ENCODE peak calls at places on chromosomes 13 and 19, in eight cellular contexts. One of them, this sample, is unnamed.
A peak's percentile ranks its signal among the peaks of the same experiment; 100 is the strongest.

GRCh38 chr13:73893833-73894232 is 240.4 kb downstream of the KLF12 start:
- DNase-seq in stimulated activated CD4-positive, alpha-beta T cell treated with anti-CD3 and anti-CD28 coated beads, Interleukin-15, amount 100 ng/mL, for 24 hours: no peak
- DNase-seq in left ventricle myocardium inferior: no peak
- DNase-seq in stimulated activated CD8-positive, alpha-beta memory T cell treated with anti-CD3 and anti-CD28 coated beads, Interleukin-15, amount 100 ng/mL, for 4 hours: no peak
- DNase-seq in activated T-helper 1 cell treated with Interleukin-2 at 50 U/mL for 16 hours: no peak
- DNase-seq in NAMALWA: no peak
- DNase-seq in naive thymus-derived CD8-positive, alpha-beta T cell: no peak
- DNase-seq in uterus: no peak
- DNase-seq in this sample: no peak

GRCh38 chr13:27415116-27415515 is 9.3 kb upstream of the GTF3A start:
- DNase-seq in stimulated activated CD4-positive, alpha-beta T cell treated with anti-CD3 and anti-CD28 coated beads, Interleukin-15, amount 100 ng/mL, for 24 hours: no peak
- DNase-seq in left ventricle myocardium inferior: no peak
- DNase-seq in stimulated activated CD8-positive, alpha-beta memory T cell treated with anti-CD3 and anti-CD28 coated beads, Interleukin-15, amount 100 ng/mL, for 4 hours: no peak
- DNase-seq in activated T-helper 1 cell treated with Interleukin-2 at 50 U/mL for 16 hours: no peak
- DNase-seq in NAMALWA: no peak
- DNase-seq in naive thymus-derived CD8-positive, alpha-beta T cell: no peak
- DNase-seq in uterus: no peak
- DNase-seq in this sample: no peak

GRCh38 chr13:36712785-36713184 is 39.0 kb downstream of the SERTM1 start:
- DNase-seq in stimulated activated CD4-positive, alpha-beta T cell treated with anti-CD3 and anti-CD28 coated beads, Interleukin-15, amount 100 ng/mL, for 24 hours: no peak
- DNase-seq in left ventricle myocardium inferior: no peak
- DNase-seq in stimulated activated CD8-positive, alpha-beta memory T cell treated with anti-CD3 and anti-CD28 coated beads, Interleukin-15, amount 100 ng/mL, for 4 hours: no peak
- DNase-seq in activated T-helper 1 cell treated with Interleukin-2 at 50 U/mL for 16 hours: no peak
- DNase-seq in NAMALWA: no peak
- DNase-seq in naive thymus-derived CD8-positive, alpha-beta T cell: no peak
- DNase-seq in uterus: peak; percentile 75
- DNase-seq in this sample: no peak

GRCh38 chr13:90396266-90396665 is 951.2 kb upstream of the MIR17HG start:
- DNase-seq in stimulated activated CD4-positive, alpha-beta T cell treated with anti-CD3 and anti-CD28 coated beads, Interleukin-15, amount 100 ng/mL, for 24 hours: no peak
- DNase-seq in left ventricle myocardium inferior: no peak
- DNase-seq in stimulated activated CD8-positive, alpha-beta memory T cell treated with anti-CD3 and anti-CD28 coated beads, Interleukin-15, amount 100 ng/mL, for 4 hours: no peak
- DNase-seq in activated T-helper 1 cell treated with Interleukin-2 at 50 U/mL for 16 hours: no peak
- DNase-seq in NAMALWA: no peak
- DNase-seq in naive thymus-derived CD8-positive, alpha-beta T cell: no peak
- DNase-seq in uterus: no peak
- DNase-seq in this sample: no peak

GRCh38 chr19:18339703-18340102 is 695 bp upstream of the PGPEP1 start:
- DNase-seq in stimulated activated CD4-positive, alpha-beta T cell treated with anti-CD3 and anti-CD28 coated beads, Interleukin-15, amount 100 ng/mL, for 24 hours: no peak
- DNase-seq in left ventricle myocardium inferior: no peak
- DNase-seq in stimulated activated CD8-positive, alpha-beta memory T cell treated with anti-CD3 and anti-CD28 coated beads, Interleukin-15, amount 100 ng/mL, for 4 hours: no peak
- DNase-seq in activated T-helper 1 cell treated with Interleukin-2 at 50 U/mL for 16 hours: no peak
- DNase-seq in NAMALWA: peak; percentile 53
- DNase-seq in naive thymus-derived CD8-positive, alpha-beta T cell: no peak
- DNase-seq in uterus: no peak
- DNase-seq in this sample: no peak

GRCh38 chr19:3270908-3271307 is 46.4 kb downstream of the CELF5 start:
- DNase-seq in stimulated activated CD4-positive, alpha-beta T cell treated with anti-CD3 and anti-CD28 coated beads, Interleukin-15, amount 100 ng/mL, for 24 hours: peak; percentile 74
- DNase-seq in left ventricle myocardium inferior: no peak
- DNase-seq in stimulated activated CD8-positive, alpha-beta memory T cell treated with anti-CD3 and anti-CD28 coated beads, Interleukin-15, amount 100 ng/mL, for 4 hours: no peak
- DNase-seq in activated T-helper 1 cell treated with Interleukin-2 at 50 U/mL for 16 hours: peak; percentile 17
- DNase-seq in NAMALWA: peak; percentile 64
- DNase-seq in naive thymus-derived CD8-positive, alpha-beta T cell: no peak
- DNase-seq in uterus: no peak
- DNase-seq in this sample: no peak

GRCh38 chr13:26584713-26585112 is 27.2 kb downstream of the WASF3 start:
- DNase-seq in stimulated activated CD4-positive, alpha-beta T cell treated with anti-CD3 and anti-CD28 coated beads, Interleukin-15, amount 100 ng/mL, for 24 hours: no peak
- DNase-seq in left ventricle myocardium inferior: no peak
- DNase-seq in stimulated activated CD8-positive, alpha-beta memory T cell treated with anti-CD3 and anti-CD28 coated beads, Interleukin-15, amount 100 ng/mL, for 4 hours: no peak
- DNase-seq in activated T-helper 1 cell treated with Interleukin-2 at 50 U/mL for 16 hours: no peak
- DNase-seq in NAMALWA: no peak
- DNase-seq in naive thymus-derived CD8-positive, alpha-beta T cell: no peak
- DNase-seq in uterus: no peak
- DNase-seq in this sample: no peak

GRCh38 chr13:50589651-50590054 is 253.8 kb downstream of the DLEU7 start:
- DNase-seq in stimulated activated CD4-positive, alpha-beta T cell treated with anti-CD3 and anti-CD28 coated beads, Interleukin-15, amount 100 ng/mL, for 24 hours: no peak
- DNase-seq in left ventricle myocardium inferior: no peak
- DNase-seq in stimulated activated CD8-positive, alpha-beta memory T cell treated with anti-CD3 and anti-CD28 coated beads, Interleukin-15, amount 100 ng/mL, for 4 hours: no peak
- DNase-seq in activated T-helper 1 cell treated with Interleukin-2 at 50 U/mL for 16 hours: no peak
- DNase-seq in NAMALWA: no peak
- DNase-seq in naive thymus-derived CD8-positive, alpha-beta T cell: no peak
- DNase-seq in uterus: peak; percentile 46
- DNase-seq in this sample: no peak

GRCh38 chr19:12647490-12648071 is 19.0 kb downstream of the MAN2B1 start:
- DNase-seq in stimulated activated CD4-positive, alpha-beta T cell treated with anti-CD3 and anti-CD28 coated beads, Interleukin-15, amount 100 ng/mL, for 24 hours: peak; percentile 54
- DNase-seq in left ventricle myocardium inferior: no peak
- DNase-seq in stimulated activated CD8-positive, alpha-beta memory T cell treated with anti-CD3 and anti-CD28 coated beads, Interleukin-15, amount 100 ng/mL, for 4 hours: no peak
- DNase-seq in activated T-helper 1 cell treated with Interleukin-2 at 50 U/mL for 16 hours: no peak
- DNase-seq in NAMALWA: peak; percentile 45
- DNase-seq in naive thymus-derived CD8-positive, alpha-beta T cell: no peak
- DNase-seq in uterus: peak; percentile 70
- DNase-seq in this sample: no peak

GRCh38 chr13:81394605-81395004 is 1053.7 kb upstream of the SPRY2 start:
- DNase-seq in stimulated activated CD4-positive, alpha-beta T cell treated with anti-CD3 and anti-CD28 coated beads, Interleukin-15, amount 100 ng/mL, for 24 hours: no peak
- DNase-seq in left ventricle myocardium inferior: no peak
- DNase-seq in stimulated activated CD8-positive, alpha-beta memory T cell treated with anti-CD3 and anti-CD28 coated beads, Interleukin-15, amount 100 ng/mL, for 4 hours: no peak
- DNase-seq in activated T-helper 1 cell treated with Interleukin-2 at 50 U/mL for 16 hours: no peak
- DNase-seq in NAMALWA: no peak
- DNase-seq in naive thymus-derived CD8-positive, alpha-beta T cell: no peak
- DNase-seq in uterus: no peak
- DNase-seq in this sample: no peak

GRCh38 chr19:18541992-18542935 is 1.1 kb downstream of the FKBP8 start:
- DNase-seq in stimulated activated CD4-positive, alpha-beta T cell treated with anti-CD3 and anti-CD28 coated beads, Interleukin-15, amount 100 ng/mL, for 24 hours: peak; percentile 29
- DNase-seq in left ventricle myocardium inferior: no peak
- DNase-seq in stimulated activated CD8-positive, alpha-beta memory T cell treated with anti-CD3 and anti-CD28 coated beads, Interleukin-15, amount 100 ng/mL, for 4 hours: no peak
- DNase-seq in activated T-helper 1 cell treated with Interleukin-2 at 50 U/mL for 16 hours: no peak
- DNase-seq in NAMALWA: peak; percentile 31
- DNase-seq in naive thymus-derived CD8-positive, alpha-beta T cell: no peak
- DNase-seq in uterus: no peak
- DNase-seq in this sample: no peak

GRCh38 chr13:29935309-29935981 is 85.0 kb upstream of the UBL3 start:
- DNase-seq in stimulated activated CD4-positive, alpha-beta T cell treated with anti-CD3 and anti-CD28 coated beads, Interleukin-15, amount 100 ng/mL, for 24 hours: peak; percentile 83
- DNase-seq in left ventricle myocardium inferior: no peak
- DNase-seq in stimulated activated CD8-positive, alpha-beta memory T cell treated with anti-CD3 and anti-CD28 coated beads, Interleukin-15, amount 100 ng/mL, for 4 hours: peak; percentile 17
- DNase-seq in activated T-helper 1 cell treated with Interleukin-2 at 50 U/mL for 16 hours: peak; percentile 66
- DNase-seq in NAMALWA: peak; percentile 10
- DNase-seq in naive thymus-derived CD8-positive, alpha-beta T cell: peak; percentile 76
- DNase-seq in uterus: no peak
- DNase-seq in this sample: no peak

GRCh38 chr13:50955807-50956206 is 46.2 kb downstream of the RNASEH2B start:
- DNase-seq in stimulated activated CD4-positive, alpha-beta T cell treated with anti-CD3 and anti-CD28 coated beads, Interleukin-15, amount 100 ng/mL, for 24 hours: no peak
- DNase-seq in left ventricle myocardium inferior: no peak
- DNase-seq in stimulated activated CD8-positive, alpha-beta memory T cell treated with anti-CD3 and anti-CD28 coated beads, Interleukin-15, amount 100 ng/mL, for 4 hours: no peak
- DNase-seq in activated T-helper 1 cell treated with Interleukin-2 at 50 U/mL for 16 hours: no peak
- DNase-seq in NAMALWA: no peak
- DNase-seq in naive thymus-derived CD8-positive, alpha-beta T cell: no peak
- DNase-seq in uterus: no peak
- DNase-seq in this sample: no peak

GRCh38 chr19:55082023-55082851 is 6.6 kb downstream of the EPS8L1 start:
- DNase-seq in stimulated activated CD4-positive, alpha-beta T cell treated with anti-CD3 and anti-CD28 coated beads, Interleukin-15, amount 100 ng/mL, for 24 hours: peak; percentile 67
- DNase-seq in left ventricle myocardium inferior: no peak
- DNase-seq in stimulated activated CD8-positive, alpha-beta memory T cell treated with anti-CD3 and anti-CD28 coated beads, Interleukin-15, amount 100 ng/mL, for 4 hours: no peak
- DNase-seq in activated T-helper 1 cell treated with Interleukin-2 at 50 U/mL for 16 hours: no peak
- DNase-seq in NAMALWA: peak; percentile 75
- DNase-seq in naive thymus-derived CD8-positive, alpha-beta T cell: no peak
- DNase-seq in uterus: no peak
- DNase-seq in this sample: no peak

GRCh38 chr13:19888799-19889198 is 25.4 kb upstream of the ZMYM5 start:
- DNase-seq in stimulated activated CD4-positive, alpha-beta T cell treated with anti-CD3 and anti-CD28 coated beads, Interleukin-15, amount 100 ng/mL, for 24 hours: no peak
- DNase-seq in left ventricle myocardium inferior: no peak
- DNase-seq in stimulated activated CD8-positive, alpha-beta memory T cell treated with anti-CD3 and anti-CD28 coated beads, Interleukin-15, amount 100 ng/mL, for 4 hours: no peak
- DNase-seq in activated T-helper 1 cell treated with Interleukin-2 at 50 U/mL for 16 hours: no peak
- DNase-seq in NAMALWA: peak; percentile 19
- DNase-seq in naive thymus-derived CD8-positive, alpha-beta T cell: peak; percentile 11
- DNase-seq in uterus: no peak
- DNase-seq in this sample: no peak